ENCODE peak calls at places on chromosome 4, in six cellular contexts. W, M, K, Z, D and N are unnamed samples. For H3K27me3, the result is how much of the 10 kb centered on the place peaks cover.

GRCh38 chr4:73447701-73448100 is 11.7 kb downstream of the AFP start:
- DNase-seq in W (no peak), M (no peak), K (no peak), Z (peak), D (no peak), N (no peak)

GRCh38 chr4:61024610-61025009 is 175.5 kb upstream of the ADGRL3 start:
- DNase-seq in W (no peak), M (no peak), K (no peak), Z (no peak), D (no peak), N (no peak)

GRCh38 chr4:42712854-42713253 is 55.9 kb upstream of the ATP8A1 start:
- DNase-seq in W (peak), M (no peak), K (no peak), Z (no peak), D (no peak), N (no peak)

GRCh38 chr4:185542626-185543336 is 7.5 kb upstream of the PDLIM3 start:
- DNase-seq in W (no peak), M (no peak), K (peak), Z (peak), D (no peak), N (no peak)

GRCh38 chr4:89823416-89823815 is 13.5 kb downstream of the SNCA start:
- DNase-seq in W (no peak), M (no peak), K (no peak), Z (peak), D (no peak), N (peak)

GRCh38 chr4:114782842-114783595 is 184.4 kb downstream of the UGT8 start:
- DNase-seq in W (peak), M (no peak), K (no peak), Z (peak), D (no peak), N (no peak)

GRCh38 chr4:113452868-113453620 is 308.5 kb downstream of the CAMK2D start:
- DNase-seq in W (peak), M (no peak), K (no peak), Z (peak), D (peak), N (peak)

GRCh38 chr4:147822128-147822527 is 90.2 kb downstream of the ARHGAP10 start:
- DNase-seq in W (no peak), M (peak), K (peak), Z (peak), D (no peak), N (peak)

GRCh38 chr4:15368906-15369305 is 58.9 kb upstream of the C1QTNF7 start:
- DNase-seq in W (no peak), M (peak), K (no peak), Z (peak), D (no peak), N (no peak)

GRCh38 chr4:138751290-138751689 is 264.3 kb upstream of the NOCT start:
- DNase-seq in W (no peak), M (no peak), K (no peak), Z (no peak), D (no peak), N (peak)

GRCh38 chr4:1091561-1091995 is 21.8 kb downstream of the RNF212 start:
- DNase-seq in W (no peak), M (no peak), K (no peak), Z (no peak), D (no peak), N (no peak)

GRCh38 chr4:149264093-149264733 is 551.4 kb downstream of the IQCM start:
- DNase-seq in W (peak), M (peak), K (no peak), Z (peak), D (peak), N (peak)

GRCh38 chr4:12409507-12410190 is 981.0 kb upstream of the HS3ST1 start:
- DNase-seq in W (no peak), M (peak), K (no peak), Z (peak), D (no peak), N (peak)

GRCh38 chr4:134243742-134244713 is 42.4 kb upstream of the PABPC4L start:
- DNase-seq in W (no peak), M (no peak), K (peak), Z (no peak), D (peak), N (no peak)

GRCh38 chr4:84971319-84971932 is 4.9 kb upstream of the WDFY3 start:
- DNase-seq in W (peak), M (peak), K (no peak), Z (peak), D (no peak), N (peak)

GRCh38 chr4:81724925-81725329 is 253.2 kb upstream of the RASGEF1B start:
- DNase-seq in W (peak), M (peak), K (no peak), Z (no peak), D (no peak), N (peak)

GRCh38 chr4:171017596-171017995 is 795.6 kb upstream of the GALNTL6 start:
- DNase-seq in W (no peak), M (peak), K (no peak), Z (no peak), D (no peak), N (no peak)

GRCh38 chr4:152348670-152349069 is 187.2 kb downstream of the FBXW7 start:
- DNase-seq in W (peak), M (peak), K (no peak), Z (peak), D (no peak), N (peak)

GRCh38 chr4:24282446-24282845 is 301.9 kb downstream of the DHX15 start:
- DNase-seq in W (no peak), M (no peak), K (no peak), Z (no peak), D (no peak), N (no peak)

GRCh38 chr4:17780461-17781071 is 855 bp downstream of the FAM184B start:
- DNase-seq in W (peak), M (no peak), K (no peak), Z (peak), D (no peak), N (no peak)

GRCh38 chr4:103375278-103375677 is 177.1 kb upstream of the CENPE start:
- DNase-seq in W (no peak), M (peak), K (no peak), Z (peak), D (no peak), N (peak)

GRCh38 chr4:113024373-113024772 is 25.1 kb upstream of the ANK2 start:
- DNase-seq in W (no peak), M (no peak), K (no peak), Z (no peak), D (no peak), N (no peak)

GRCh38 chr4:36322921-36323354 is 41.5 kb downstream of the DTHD1 start:
- DNase-seq in W (no peak), M (no peak), K (no peak), Z (no peak), D (no peak), N (no peak)

GRCh38 chr4:154076921-154077320 is 288.0 kb upstream of the SFRP2 start:
- DNase-seq in W (no peak), M (peak), K (no peak), Z (no peak), D (no peak), N (no peak)

GRCh38 chr4:184347251-184348239 is 126.8 kb downstream of the IRF2 start:
- DNase-seq in W (peak), M (peak), K (no peak), Z (peak), D (no peak), N (peak)

GRCh38 chr4:139229534-139230039 is 50.4 kb downstream of the MGARP start:
- DNase-seq in W (peak), M (peak), K (no peak), Z (peak), D (no peak), N (peak)

GRCh38 chr4:122898370-122899150 is 23.8 kb downstream of the NUDT6 start:
- DNase-seq in W (no peak), M (peak), K (no peak), Z (peak), D (peak), N (peak)

GRCh38 chr4:163107754-163108153 is 58.9 kb downstream of the NAF1 start:
- DNase-seq in W (no peak), M (peak), K (no peak), Z (peak), D (no peak), N (no peak)

GRCh38 chr4:55880652-55881280 is 27.3 kb downstream of the EXOC1 start:
- DNase-seq in W (no peak), M (no peak), K (no peak), Z (no peak), D (no peak), N (no peak)

GRCh38 chr4:177242651-177243296 is 66.9 kb upstream of the NEIL3 start:
- DNase-seq in W (no peak), M (no peak), K (no peak), Z (peak), D (no peak), N (no peak)

GRCh38 chr4:47510506-47511143 is 25.6 kb downstream of the ATP10D start:
- DNase-seq in W (no peak), M (no peak), K (no peak), Z (peak), D (no peak), N (no peak)

GRCh38 chr4:74283614-74284013 is 24.7 kb upstream of the EPGN start:
- DNase-seq in W (no peak), M (peak), K (no peak), Z (peak), D (peak), N (peak)

GRCh38 chr4:89753601-89754066 is 83.3 kb downstream of the SNCA start:
- DNase-seq in W (no peak), M (peak), K (no peak), Z (peak), D (no peak), N (peak)

GRCh38 chr4:145097331-145097820 is 620 bp downstream of the ANAPC10 start:
- DNase-seq in W (peak), M (no peak), K (no peak), Z (no peak), D (no peak), N (no peak)

GRCh38 chr4:100721077-100721476 is 203.3 kb upstream of the EMCN start:
- DNase-seq in W (no peak), M (no peak), K (no peak), Z (no peak), D (no peak), N (no peak)

GRCh38 chr4:71187399-71188196 is 151.2 kb upstream of the SLC4A4 start:
- DNase-seq in W (peak), M (peak), K (peak), Z (peak), D (no peak), N (no peak)

GRCh38 chr4:26452565-26453531 is 37.4 kb downstream of the CCKAR start:
- DNase-seq in W (no peak), M (no peak), K (peak), Z (no peak), D (no peak), N (no peak)

GRCh38 chr4:184588893-184589292 is 60.4 kb downstream of the CASP3 start:
- DNase-seq in W (no peak), M (no peak), K (no peak), Z (peak), D (no peak), N (no peak)

GRCh38 chr4:154517591-154517990 is 26.0 kb upstream of the DCHS2 start:
- DNase-seq in W (no peak), M (no peak), K (no peak), Z (no peak), D (no peak), N (no peak)

GRCh38 chr4:121072836-121073362 is 564 bp upstream of the NDNF start:
- DNase-seq in W (peak), M (no peak), K (peak), Z (no peak), D (no peak), N (no peak)

GRCh38 chr4:173538903-173539445 is 8.9 kb upstream of the HAND2 start:
- DNase-seq in W (no peak), M (no peak), K (no peak), Z (no peak), D (no peak), N (no peak)
- H3K27me3 ChIP-seq in W (half or more), M (under half), K (under half), Z (half or more), D (under half), N (half or more)

DNA sequence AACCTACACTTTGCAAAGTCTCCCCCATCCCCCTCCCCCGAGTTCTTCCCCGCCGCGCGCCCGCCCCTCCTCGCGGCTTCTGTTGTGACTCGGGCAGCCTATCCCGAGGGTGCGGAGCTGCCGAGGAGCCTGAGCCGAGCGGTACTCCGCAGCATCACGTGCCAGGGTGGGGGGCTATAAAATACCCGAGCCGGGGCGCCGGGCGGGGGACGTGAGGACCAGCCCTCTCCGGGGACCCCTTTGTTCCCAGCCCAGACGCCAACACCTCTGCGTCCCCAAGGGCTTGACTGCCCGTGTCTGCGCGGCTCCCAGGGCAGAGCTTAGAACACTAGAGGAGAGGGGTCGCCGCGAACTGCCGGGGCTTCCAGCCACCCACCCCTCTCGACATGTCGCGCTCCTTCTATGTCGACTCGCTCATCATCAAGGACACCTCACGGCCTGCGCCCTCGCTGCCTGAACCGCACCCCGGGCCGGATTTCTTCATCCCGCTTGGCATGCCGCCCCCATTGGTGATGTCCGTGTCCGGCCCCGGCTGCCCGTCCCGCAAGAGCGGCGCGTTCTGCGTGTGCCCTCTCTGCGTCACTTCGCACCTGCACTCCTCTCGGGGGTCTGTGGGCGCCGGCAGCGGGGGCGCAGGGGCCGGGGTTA is at the start of gene GSX2:
- DNase-seq in W (peak), M (peak), K (no peak), Z (no peak), D (no peak), N (no peak)
- H3K27me3 ChIP-seq in W (half or more), M (under half), K (under half), Z (under half), D (under half), N (half or more)

DNA sequence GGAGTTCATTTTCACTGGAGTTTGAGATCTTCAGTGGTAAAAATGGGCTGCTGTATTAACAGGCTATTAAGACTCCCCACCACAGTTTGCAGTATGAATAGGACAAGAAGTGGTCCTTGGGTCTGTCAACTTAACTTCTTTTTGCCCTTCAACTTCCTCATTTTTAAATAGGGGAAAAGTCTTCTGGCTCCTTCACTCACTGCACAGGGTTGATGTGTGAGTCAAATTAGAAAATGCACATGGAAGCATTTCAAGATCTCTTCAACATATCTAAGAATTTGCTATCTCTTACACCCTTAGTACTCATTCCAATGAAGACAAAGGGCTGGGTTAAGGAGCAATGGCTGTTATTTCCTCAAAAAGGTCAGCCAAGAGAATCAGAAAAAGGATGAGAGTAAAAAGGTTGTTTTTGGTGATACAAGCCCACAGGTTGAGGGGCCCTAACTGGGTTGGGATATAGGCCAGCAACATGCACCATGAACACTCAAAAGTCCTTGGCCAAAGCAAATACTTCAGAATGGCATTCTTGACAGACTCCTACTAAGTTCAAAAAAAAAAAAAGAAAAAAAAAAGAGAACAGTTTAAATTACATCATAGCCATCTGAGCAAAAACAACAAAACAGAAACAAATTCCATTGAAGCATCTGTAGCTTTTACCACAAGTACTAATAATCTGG is 13.4 kb downstream of the PDE5A start:
- DNase-seq in W (no peak), M (no peak), K (no peak), Z (peak), D (no peak), N (no peak)
- H3K27me3 ChIP-seq in W (under half), M (under half), K (under half), Z (under half), D (under half), N (under half)

GRCh38 chr4:140237616-140238352 is 83.8 kb upstream of the MAML3 start:
- DNase-seq in W (peak), M (no peak), K (no peak), Z (peak), D (peak), N (no peak)

GRCh38 chr4:140239311-140239710 is 85.3 kb upstream of the MAML3 start:
- DNase-seq in W (no peak), M (no peak), K (no peak), Z (no peak), D (no peak), N (no peak)

GRCh38 chr4:140234697-140235060 is 80.7 kb upstream of the MAML3 start:
- DNase-seq in W (no peak), M (no peak), K (no peak), Z (no peak), D (no peak), N (no peak)

GRCh38 chr4:140238353-140239041 is 84.5 kb upstream of the MAML3 start:
- DNase-seq in W (peak), M (peak), K (peak), Z (peak), D (peak), N (no peak)

DNA sequence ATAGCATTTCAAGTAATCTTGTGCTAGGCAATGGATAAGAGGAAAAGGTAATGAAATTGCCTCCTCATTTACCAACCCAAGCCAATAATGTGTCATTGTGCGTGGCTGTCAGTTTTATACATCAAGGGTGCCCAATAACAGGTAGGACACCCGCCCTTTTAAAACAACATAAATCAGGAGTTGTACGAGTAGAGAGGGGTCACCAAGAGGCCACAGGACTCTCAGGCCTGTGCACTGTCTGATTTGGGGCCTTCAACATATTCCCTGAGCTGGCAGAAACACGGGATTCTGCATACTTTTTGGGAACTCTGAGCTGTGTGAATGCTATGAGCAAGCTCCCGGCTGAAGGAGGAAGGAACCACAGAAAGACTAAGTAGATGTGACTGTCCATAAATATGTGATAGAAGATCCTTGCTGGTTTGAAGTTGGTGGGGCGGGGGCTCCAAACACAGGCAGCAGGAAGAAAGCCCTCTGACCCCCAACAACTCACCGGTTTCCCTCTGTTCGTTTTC is 82.7 kb upstream of the MAML3 start:
- DNase-seq in W (no peak), M (no peak), K (no peak), Z (peak), D (no peak), N (no peak)
- H3K27me3 ChIP-seq in W (under half), M (under half), K (under half), Z (under half), D (under half), N (under half)

DNA sequence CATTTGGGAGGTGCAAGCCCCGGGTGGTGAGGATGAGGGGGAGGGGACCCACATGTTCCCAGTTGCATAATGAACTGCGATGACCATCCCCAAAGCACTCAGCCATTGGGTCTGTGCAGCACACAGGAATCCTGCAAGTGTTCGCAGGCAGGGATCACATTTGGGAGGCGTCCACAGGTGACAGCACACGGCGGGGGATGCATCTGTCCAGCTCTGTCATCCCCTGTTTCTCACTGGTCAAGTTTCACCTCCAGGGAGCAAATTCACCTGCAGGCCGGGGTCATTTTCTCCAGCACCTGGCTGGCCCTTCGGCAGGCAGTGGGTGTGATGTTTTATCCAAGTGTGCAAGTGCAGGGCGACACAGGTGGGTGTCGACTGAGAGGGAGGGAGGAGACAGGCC is 33.3 kb upstream of the SORCS2 start:
- DNase-seq in W (no peak), M (no peak), K (peak), Z (no peak), D (no peak), N (no peak)
- H3K27me3 ChIP-seq in W (under half), M (under half), K (under half), Z (under half), D (under half), N (under half)

GRCh38 chr4:4225915-4226605 is 669 bp downstream of the OTOP1 start:
- DNase-seq in W (peak), M (no peak), K (no peak), Z (peak), D (no peak), N (no peak)
- H3K27me3 ChIP-seq in W (half or more), M (under half), K (under half), Z (under half), D (under half), N (half or more)

GRCh38 chr4:8894424-8894816 is 22.8 kb upstream of the HMX1 start:
- DNase-seq in W (no peak), M (no peak), K (no peak), Z (no peak), D (no peak), N (no peak)
- H3K27me3 ChIP-seq in W (half or more), M (under half), K (under half), Z (under half), D (under half), N (under half)

GRCh38 chr4:8868321-8869001 is 3.2 kb downstream of the HMX1 start:
- DNase-seq in W (no peak), M (no peak), K (no peak), Z (no peak), D (no peak), N (no peak)
- H3K27me3 ChIP-seq in W (half or more), M (under half), K (under half), Z (under half), D (half or more), N (half or more)

GRCh38 chr4:157220026-157220881 is at the start of gene GRIA2:
- DNase-seq in W (peak), M (peak), K (peak), Z (peak), D (peak), N (peak)
- H3K27me3 ChIP-seq in W (half or more), M (under half), K (under half), Z (under half), D (half or more), N (half or more)